ENCODE peak calls at places on chromosomes 1 and 21, in ten cellular contexts. E is ACHN; D is stimulated activated CD4-positive, alpha-beta T cell treated with anti-CD3 and anti-CD28 coated beads, Interleukin-1b, Interleukin-23, amount 100 ng/mL, for 48 hours; U is anterior cingulate cortex; Y is HFF-Myc; W is HFFc6; A is HL-60; Z is ecto neural progenitor cell; M is left lobe of liver; T is NCI-H2029. F is an unnamed sample.

GRCh38 chr1:94061513-94062443 is 59.2 kb downstream of the ABCA4 start:
- DNase-seq in W (peak), D (peak), Z (peak), E (peak), T (peak), U (peak), Y (peak), A (no peak), M (peak), F (no peak)

GRCh38 chr1:226731257-226731893 is 7.7 kb downstream of the ITPKB start:
- DNase-seq in Z (no peak), Y (no peak), U (no peak), M (no peak), D (no peak), W (no peak), A (no peak), T (no peak), E (no peak), F (no peak)

GRCh38 chr1:3710251-3710650 is 42.0 kb upstream of the CCDC27 start:
- DNase-seq in Y (no peak), Z (no peak), W (no peak), U (no peak), E (no peak), T (no peak), A (no peak), M (no peak), D (no peak), F (no peak)

GRCh38 chr1:18927654-18928272 is 25.4 kb upstream of the ALDH4A1 start:
- DNase-seq in M (no peak), T (no peak), E (no peak), A (no peak), W (no peak), D (peak), Y (no peak), U (no peak), Z (no peak), F (no peak)

GRCh38 chr1:161019767-161020572 is 982 bp downstream of the F11R start:
- DNase-seq in E (no peak), A (no peak), M (no peak), D (no peak), W (no peak), U (no peak), T (no peak), Y (no peak), Z (no peak), F (no peak)

GRCh38 chr21:44883250-44883649 is 9.8 kb upstream of the PTTG1IP start:
- DNase-seq in E (no peak), T (no peak), A (no peak), U (no peak), Y (no peak), M (no peak), W (no peak), D (no peak), Z (no peak), F (no peak)

GRCh38 chr1:31760901-31761470 is 3.2 kb downstream of the ADGRB2 start:
- DNase-seq in A (peak), E (peak), T (no peak), U (peak), Y (no peak), M (no peak), D (peak), Z (peak), W (peak), F (no peak)

GRCh38 chr1:78520216-78520615 is 29.4 kb downstream of the PTGFR start:
- DNase-seq in Y (no peak), A (no peak), E (no peak), M (no peak), D (no peak), W (no peak), T (no peak), U (no peak), Z (no peak), F (no peak)

GRCh38 chr1:14803002-14803789 is 204.7 kb downstream of the KAZN start:
- DNase-seq in T (no peak), Y (no peak), Z (no peak), M (no peak), A (no peak), E (no peak), U (no peak), D (no peak), W (no peak), F (no peak)

GRCh38 chr1:92081031-92081430 is 886 bp downstream of the BTBD8 start:
- DNase-seq in E (no peak), A (no peak), Y (no peak), D (no peak), U (no peak), T (no peak), Z (no peak), W (no peak), M (no peak), F (no peak)

GRCh38 chr1:32142446-32143301 is 34.8 kb downstream of the KPNA6 start:
- DNase-seq in W (peak), U (no peak), T (peak), Z (peak), A (no peak), D (no peak), Y (peak), M (no peak), E (no peak), F (peak)

GRCh38 chr1:20233394-20233793 is 47.1 kb upstream of the PLA2G2C start:
- DNase-seq in E (peak), Y (no peak), A (no peak), Z (no peak), U (no peak), T (no peak), M (no peak), W (peak), D (no peak), F (no peak)

GRCh38 chr1:5959087-5959486 is 33.1 kb downstream of the NPHP4 start:
- DNase-seq in A (no peak), E (no peak), U (no peak), T (no peak), Z (no peak), Y (no peak), M (peak), D (no peak), W (no peak), F (no peak)

GRCh38 chr1:239717097-239718051 is 331.0 kb downstream of the CHRM3 start:
- DNase-seq in A (no peak), Y (no peak), Z (no peak), U (no peak), E (no peak), T (no peak), D (no peak), M (no peak), W (peak), F (no peak)

GRCh38 chr1:228511539-228512445 is 24.6 kb downstream of the RNF187 start:
- DNase-seq in E (no peak), Z (no peak), D (no peak), T (no peak), Y (no peak), M (peak), U (no peak), A (no peak), W (no peak), F (no peak)

GRCh38 chr1:2208309-2209239 is 14.0 kb upstream of the FAAP20 start:
- DNase-seq in Z (no peak), M (peak), E (peak), T (no peak), D (no peak), A (no peak), W (peak), U (no peak), Y (no peak), F (peak)

GRCh38 chr1:12630946-12631540 is 12.8 kb upstream of the AADACL4 start:
- DNase-seq in W (no peak), A (peak), M (no peak), T (no peak), Y (no peak), U (no peak), D (no peak), Z (no peak), E (no peak), F (no peak)

GRCh38 chr1:116126281-116126680 is 15.1 kb downstream of the MAB21L3 start:
- DNase-seq in Y (no peak), T (no peak), E (no peak), M (no peak), Z (no peak), D (no peak), A (no peak), U (no peak), W (no peak), F (no peak)

GRCh38 chr1:32613472-32613871 is 36.9 kb downstream of the ZBTB8OS start:
- DNase-seq in W (no peak), T (no peak), M (no peak), Y (no peak), Z (no peak), E (no peak), U (no peak), D (no peak), A (no peak), F (no peak)

GRCh38 chr1:154622503-154623039 is 14.6 kb upstream of the ADAR start:
- DNase-seq in Z (no peak), E (no peak), U (no peak), A (no peak), M (no peak), D (no peak), T (no peak), W (no peak), Y (no peak), F (no peak)

GRCh38 chr1:61082336-61083013 is at the start of gene NFIA:
- DNase-seq in W (peak), Z (peak), A (no peak), E (peak), Y (no peak), T (peak), U (peak), M (peak), D (no peak), F (no peak)

GRCh38 chr1:207672525-207673130 is 27.7 kb downstream of the CR1L start:
- DNase-seq in M (no peak), T (no peak), E (no peak), U (no peak), A (peak), D (peak), W (peak), Y (peak), Z (no peak), F (peak)

GRCh38 chr21:43734830-43735229 is 15.9 kb downstream of the PDXK start:
- DNase-seq in Y (no peak), T (no peak), M (no peak), D (no peak), Z (no peak), U (peak), E (no peak), A (no peak), W (no peak), F (no peak)

GRCh38 chr1:175232335-175232734 is 39.8 kb upstream of the KIAA0040 start:
- DNase-seq in A (no peak), D (no peak), M (no peak), Z (no peak), W (no peak), U (no peak), T (peak), Y (no peak), E (no peak), F (no peak)

GRCh38 chr1:228109962-228110488 is 926 bp upstream of the MRPL55 start:
- DNase-seq in Z (no peak), E (peak), D (no peak), Y (no peak), M (no peak), T (no peak), A (no peak), W (no peak), U (no peak), F (no peak)

GRCh38 chr1:7284839-7285435 is 486.2 kb upstream of the VAMP3 start:
- DNase-seq in W (no peak), M (no peak), T (no peak), D (no peak), E (no peak), U (no peak), Y (no peak), A (no peak), Z (peak), F (no peak)